ENCODE peak calls at places on chromosome 3, in ten cellular contexts. U, T, Q, L, N, O, A, X, V and E are unnamed samples.

GRCh38 chr3:13141991-13142412 is 68.8 kb upstream of the IQSEC1 start:
- DNase-seq in U (peak), T (peak), Q (no peak), L (no peak), N (peak), O (no peak), A (peak), X (no peak), V (peak), E (peak)

GRCh38 chr3:48594431-48595049 is 589 bp downstream of the COL7A1 start:
- DNase-seq in U (no peak), T (no peak), Q (no peak), L (peak), N (peak), O (no peak), A (peak), X (no peak), V (no peak), E (no peak)

GRCh38 chr3:153848701-153849100 is 272.5 kb upstream of the ARHGEF26 start:
- DNase-seq in U (no peak), T (no peak), Q (no peak), L (peak), N (no peak), O (no peak), A (no peak), X (no peak), V (no peak), E (no peak)

GRCh38 chr3:63395960-63396359 is 117.9 kb downstream of the SYNPR start:
- DNase-seq in U (no peak), T (no peak), Q (no peak), L (no peak), N (no peak), O (no peak), A (no peak), X (no peak), V (no peak), E (no peak)

GRCh38 chr3:196803891-196804468 is 63.7 kb upstream of the SENP5 start:
- DNase-seq in U (no peak), T (no peak), Q (no peak), L (peak), N (no peak), O (no peak), A (peak), X (no peak), V (no peak), E (no peak)

GRCh38 chr3:30626443-30627181 is 20.2 kb downstream of the TGFBR2 start:
- DNase-seq in U (no peak), T (peak), Q (no peak), L (no peak), N (no peak), O (peak), A (peak), X (no peak), V (no peak), E (no peak)

GRCh38 chr3:71339049-71339448 is 244.5 kb downstream of the FOXP1 start:
- DNase-seq in U (no peak), T (no peak), Q (no peak), L (no peak), N (no peak), O (no peak), A (no peak), X (no peak), V (no peak), E (no peak)

GRCh38 chr3:68363801-68364200 is 568.5 kb downstream of the TAFA4 start:
- DNase-seq in U (no peak), T (no peak), Q (no peak), L (no peak), N (no peak), O (no peak), A (no peak), X (no peak), V (no peak), E (no peak)

GRCh38 chr3:125154110-125154509 is 58.4 kb downstream of the SLC12A8 start:
- DNase-seq in U (no peak), T (no peak), Q (no peak), L (no peak), N (no peak), O (no peak), A (no peak), X (no peak), V (no peak), E (no peak)

GRCh38 chr3:71189480-71189879 is 394.0 kb downstream of the FOXP1 start:
- DNase-seq in U (no peak), T (no peak), Q (no peak), L (no peak), N (no peak), O (no peak), A (peak), X (no peak), V (no peak), E (no peak)

GRCh38 chr3:186983372-186984058 is 53.2 kb downstream of the ST6GAL1 start:
- DNase-seq in U (no peak), T (no peak), Q (no peak), L (no peak), N (no peak), O (no peak), A (no peak), X (no peak), V (no peak), E (no peak)

GRCh38 chr3:123090700-123091585 is 24.1 kb downstream of the PDIA5 start:
- DNase-seq in U (no peak), T (no peak), Q (no peak), L (no peak), N (no peak), O (no peak), A (no peak), X (no peak), V (no peak), E (no peak)

GRCh38 chr3:109384164-109384563 is 46.8 kb upstream of the DPPA4 start:
- DNase-seq in U (no peak), T (no peak), Q (no peak), L (no peak), N (no peak), O (no peak), A (no peak), X (no peak), V (no peak), E (no peak)

GRCh38 chr3:195790891-195791290 is 20.8 kb downstream of the MUC4 start:
- DNase-seq in U (no peak), T (no peak), Q (no peak), L (no peak), N (no peak), O (no peak), A (no peak), X (no peak), V (no peak), E (no peak)

GRCh38 chr3:57981483-57982087 is 26.6 kb upstream of the FLNB start:
- DNase-seq in U (no peak), T (no peak), Q (no peak), L (no peak), N (no peak), O (no peak), A (peak), X (no peak), V (peak), E (no peak)

GRCh38 chr3:148759425-148759824 is 61.7 kb downstream of the AGTR1 start:
- DNase-seq in U (no peak), T (no peak), Q (no peak), L (no peak), N (no peak), O (no peak), A (no peak), X (no peak), V (no peak), E (no peak)

DNA sequence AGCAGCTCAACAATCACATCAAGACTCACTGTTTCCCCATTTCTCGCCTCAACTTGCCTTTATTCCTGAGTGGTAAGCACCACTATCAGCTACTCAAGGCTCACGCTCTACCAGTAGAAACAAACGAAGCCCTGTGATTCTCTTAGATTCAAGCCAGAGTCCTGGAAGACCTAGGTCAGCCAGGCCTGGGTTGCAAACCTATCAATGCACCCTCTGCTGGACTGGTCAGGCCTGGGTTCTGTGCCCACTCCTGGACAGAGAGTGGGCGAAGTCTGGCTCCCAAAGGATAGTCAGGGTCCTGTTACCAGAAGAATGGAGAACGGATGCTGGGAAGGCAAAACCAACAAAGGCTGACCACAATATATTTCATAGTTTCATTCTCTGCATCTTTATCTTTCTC is 308.4 kb downstream of the SHQ1 start:
- DNase-seq in U (no peak), T (no peak), Q (no peak), L (no peak), N (no peak), O (no peak), A (no peak), X (no peak), V (no peak), E (no peak)
- TF ChIP-seq CTCF in U (no peak), T (no peak), Q (no peak), L (no peak), N (no peak), O (no peak), A (no peak), X (no peak), V (no peak), E (no peak)

DNA sequence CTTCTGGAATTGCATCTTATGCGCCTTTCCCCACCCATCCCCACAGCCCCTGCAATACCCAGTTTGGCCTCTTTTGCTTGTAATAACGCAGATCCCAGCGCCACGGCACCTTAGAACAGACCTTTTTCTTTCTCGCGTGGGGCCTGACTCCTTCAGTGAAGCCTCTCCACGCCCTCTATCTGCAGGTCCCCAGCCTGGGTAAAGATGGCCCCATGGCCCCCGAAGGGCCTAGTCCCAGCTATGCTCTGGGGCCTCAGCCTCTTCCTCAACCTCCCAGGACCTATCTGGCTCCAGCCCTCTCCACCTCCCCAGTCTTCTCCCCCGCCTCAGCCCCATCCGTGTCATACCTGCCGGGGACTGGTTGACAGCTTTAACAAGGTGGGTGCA is 594 bp downstream of the CRELD1 start:
- DNase-seq in U (no peak), T (peak), Q (no peak), L (peak), N (peak), O (no peak), A (peak), X (no peak), V (peak), E (no peak)
- TF ChIP-seq CTCF in U (no peak), T (peak), Q (no peak), L (peak), N (peak), O (peak), A (no peak), X (peak), V (no peak), E (no peak)

GRCh38 chr3:143122089-143122430 is 2.5 kb downstream of the CHST2 start:
- DNase-seq in U (no peak), T (no peak), Q (no peak), L (no peak), N (no peak), O (no peak), A (no peak), X (no peak), V (no peak), E (no peak)

GRCh38 chr3:143120716-143121239 is 1.2 kb downstream of the CHST2 start:
- DNase-seq in U (no peak), T (peak), Q (no peak), L (peak), N (peak), O (no peak), A (peak), X (no peak), V (peak), E (peak)

GRCh38 chr3:143119974-143120715 is 574 bp downstream of the CHST2 start:
- DNase-seq in U (peak), T (peak), Q (no peak), L (peak), N (peak), O (no peak), A (no peak), X (no peak), V (peak), E (peak)

GRCh38 chr3:143122608-143123352 is 3.2 kb downstream of the CHST2 start:
- DNase-seq in U (no peak), T (no peak), Q (no peak), L (no peak), N (no peak), O (no peak), A (no peak), X (no peak), V (peak), E (no peak)

DNA sequence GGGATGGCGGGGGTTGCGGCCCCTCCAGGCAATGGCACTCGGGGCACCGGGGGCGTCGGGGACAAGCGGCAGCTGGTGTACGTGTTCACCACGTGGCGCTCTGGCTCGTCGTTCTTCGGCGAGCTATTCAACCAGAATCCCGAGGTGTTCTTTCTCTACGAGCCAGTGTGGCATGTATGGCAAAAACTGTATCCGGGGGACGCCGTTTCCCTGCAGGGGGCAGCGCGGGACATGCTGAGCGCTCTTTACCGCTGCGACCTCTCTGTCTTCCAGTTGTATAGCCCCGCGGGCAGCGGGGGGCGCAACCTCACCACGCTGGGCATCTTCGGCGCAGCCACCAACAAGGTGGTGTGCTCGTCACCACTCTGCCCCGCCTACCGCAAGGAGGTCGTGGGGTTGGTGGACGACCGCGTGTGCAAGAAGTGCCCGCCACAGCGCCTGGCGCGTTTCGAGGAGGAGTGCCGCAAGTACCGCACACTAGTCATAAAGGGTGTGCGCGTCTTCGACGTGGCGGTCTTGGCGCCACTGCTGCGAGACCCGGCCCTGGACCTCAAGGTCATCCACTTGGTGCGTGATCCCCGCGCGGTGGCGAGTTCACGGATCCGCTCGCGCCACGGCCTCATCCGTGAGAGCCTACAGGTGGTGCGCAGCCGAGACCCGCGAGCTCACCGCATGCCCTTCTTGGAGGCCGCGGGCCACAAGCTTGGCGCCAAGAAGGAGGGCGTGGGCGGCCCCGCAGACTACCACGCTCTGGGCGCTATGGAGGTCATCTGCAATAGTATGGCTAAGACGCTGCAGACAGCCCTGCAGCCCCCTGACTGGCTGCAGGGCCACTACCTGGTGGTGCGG is 1.9 kb downstream of the CHST2 start:
- DNase-seq in U (peak), T (peak), Q (no peak), L (peak), N (peak), O (no peak), A (peak), X (peak), V (peak), E (peak)
- TF ChIP-seq CTCF in U (peak), T (peak), Q (peak), L (peak), N (peak), O (peak), A (peak), X (peak), V (peak), E (peak)

DNA sequence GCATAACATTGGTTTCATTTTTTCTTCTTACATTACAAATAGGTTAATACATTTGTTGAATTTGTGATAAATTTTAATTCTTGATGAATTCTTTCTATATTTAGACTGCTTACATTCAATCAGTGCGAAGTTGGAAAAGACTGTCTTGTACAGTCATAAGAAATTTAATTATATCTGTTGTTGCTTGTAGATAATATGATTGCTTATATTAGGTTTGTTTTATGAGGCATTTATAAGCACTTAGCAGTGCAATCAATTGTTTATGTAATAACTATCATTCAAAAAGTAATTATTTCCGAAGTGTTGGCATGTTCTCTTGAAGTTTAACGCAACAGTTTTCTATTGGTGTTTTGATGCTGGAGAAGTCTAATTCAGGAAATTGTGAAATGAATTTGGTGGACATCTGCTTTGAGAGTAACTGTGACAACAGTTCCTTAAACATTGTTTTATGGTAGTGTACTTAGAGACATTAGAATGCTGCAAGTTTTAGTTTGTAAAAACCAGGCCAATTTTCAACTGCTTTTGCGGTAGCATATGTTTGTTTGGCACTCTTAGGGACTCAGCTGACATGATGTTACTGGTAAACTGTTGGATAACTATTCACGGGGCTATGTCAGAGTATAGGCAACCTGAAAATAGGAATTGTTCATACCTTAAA is 99.7 kb downstream of the NAALADL2 start:
- DNase-seq in U (no peak), T (no peak), Q (no peak), L (no peak), N (no peak), O (no peak), A (peak), X (no peak), V (peak), E (no peak)
- TF ChIP-seq CTCF in U (no peak), T (no peak), Q (no peak), L (no peak), N (no peak), O (no peak), A (no peak), X (no peak), V (no peak), E (no peak)

DNA sequence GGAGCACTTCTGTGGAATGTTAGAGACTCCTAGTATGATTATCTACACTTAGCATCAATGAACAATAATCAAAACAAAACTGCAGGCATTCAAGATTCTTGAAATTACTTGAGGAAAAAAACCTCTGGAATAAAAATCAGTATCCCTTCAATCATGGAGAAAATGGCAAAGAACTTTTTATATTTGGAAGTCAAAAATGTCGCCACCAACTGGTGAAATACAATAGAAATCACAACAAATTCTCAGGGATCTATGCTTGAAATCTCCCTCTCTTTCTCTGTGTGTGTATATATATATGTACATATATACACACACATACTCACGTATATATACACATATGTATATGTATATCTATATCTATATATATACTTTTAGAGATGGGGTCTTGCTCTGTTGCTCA is 378.9 kb upstream of the ALCAM start:
- DNase-seq in U (no peak), T (no peak), Q (no peak), L (no peak), N (peak), O (no peak), A (peak), X (no peak), V (no peak), E (no peak)
- TF ChIP-seq CTCF in U (no peak), T (peak), Q (no peak), L (peak), N (peak), O (no peak), A (no peak), X (no peak), V (no peak), E (no peak)

DNA sequence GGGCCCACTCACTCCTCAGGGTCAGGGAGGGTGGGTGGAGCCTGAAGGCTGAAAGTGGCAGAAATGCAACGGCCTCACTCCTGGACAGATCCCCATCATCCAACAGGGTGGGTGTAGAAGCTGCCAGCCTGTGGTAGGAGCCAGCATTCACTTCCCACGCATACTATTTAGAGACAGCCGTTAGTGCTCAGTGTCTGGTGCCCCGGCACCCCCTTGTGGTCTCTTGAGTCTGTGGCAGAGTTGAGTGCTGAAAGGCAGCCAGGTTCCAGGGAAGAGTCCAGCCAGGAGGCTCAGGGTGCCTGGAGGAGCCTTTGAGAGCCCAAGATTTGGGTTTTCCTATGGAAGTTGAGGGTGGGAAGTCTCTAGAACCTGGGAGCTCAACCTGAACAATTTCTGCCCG is 2.1 kb upstream of the GNAT1 start:
- DNase-seq in U (peak), T (peak), Q (peak), L (peak), N (peak), O (peak), A (peak), X (no peak), V (peak), E (peak)
- TF ChIP-seq CTCF in U (peak), T (peak), Q (peak), L (peak), N (peak), O (peak), A (peak), X (peak), V (peak), E (peak)

GRCh38 chr3:87900061-87900460 is 158.7 kb downstream of the CGGBP1 start:
- DNase-seq in U (no peak), T (no peak), Q (no peak), L (peak), N (peak), O (no peak), A (peak), X (no peak), V (peak), E (no peak)
- TF ChIP-seq CTCF in U (no peak), T (peak), Q (peak), L (peak), N (peak), O (no peak), A (peak), X (peak), V (no peak), E (peak)

DNA sequence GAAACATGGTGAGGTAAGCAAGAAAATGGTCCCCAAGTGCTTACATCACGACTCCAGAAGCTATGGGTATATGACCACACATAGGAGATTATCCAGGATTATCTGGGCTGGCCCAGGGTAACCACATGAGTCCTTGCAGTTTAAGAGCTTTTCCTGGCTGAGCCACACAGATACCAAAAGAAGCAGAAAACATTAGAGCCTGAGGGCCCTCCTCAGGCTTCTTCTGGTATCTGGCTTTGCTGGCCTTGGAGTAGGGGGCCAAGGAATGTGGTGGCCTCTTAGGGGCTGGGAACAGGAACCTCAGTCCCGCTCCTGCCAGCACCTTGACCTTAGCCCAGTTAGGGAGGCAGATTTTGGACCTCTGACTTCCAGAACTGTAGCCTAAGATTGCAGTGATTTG is 259.1 kb downstream of the KCNMB2 start:
- DNase-seq in U (peak), T (no peak), Q (no peak), L (no peak), N (peak), O (no peak), A (no peak), X (no peak), V (no peak), E (no peak)
- TF ChIP-seq CTCF in U (no peak), T (no peak), Q (no peak), L (no peak), N (no peak), O (no peak), A (no peak), X (no peak), V (no peak), E (no peak)